ENCODE peak calls at places on chromosome 3, in eight cellular contexts. One of them, this sample, is unnamed. For H3K4me1 and H3K9me3, the result is how much of the 10 kb centered on the place peaks cover.

GRCh38 chr3:111617912-111618601 is 22.9 kb upstream of the ZBED2 start:
- DNase-seq in PC-3: peak
- DNase-seq in esophagus squamous epithelium: no peak
- DNase-seq in CD4-positive, CD25-positive, alpha-beta regulatory T cell: no peak
- DNase-seq in left ventricle myocardium inferior: no peak
- DNase-seq in IMR-90: peak
- DNase-seq in psoas muscle: no peak
- DNase-seq in neuronal stem cell: no peak
- DNase-seq in this sample: no peak

GRCh38 chr3:60289356-60289935 is 961.8 kb downstream of the FHIT start:
- DNase-seq in PC-3: no peak
- DNase-seq in esophagus squamous epithelium: no peak
- DNase-seq in CD4-positive, CD25-positive, alpha-beta regulatory T cell: no peak
- DNase-seq in left ventricle myocardium inferior: no peak
- DNase-seq in IMR-90: peak
- DNase-seq in psoas muscle: no peak
- DNase-seq in neuronal stem cell: no peak
- DNase-seq in this sample: no peak

GRCh38 chr3:52310861-52311566 is 5.1 kb upstream of the DNAH1 start:
- DNase-seq in PC-3: no peak
- DNase-seq in esophagus squamous epithelium: no peak
- DNase-seq in CD4-positive, CD25-positive, alpha-beta regulatory T cell: peak
- DNase-seq in left ventricle myocardium inferior: no peak
- DNase-seq in IMR-90: peak
- DNase-seq in psoas muscle: no peak
- DNase-seq in neuronal stem cell: no peak
- DNase-seq in this sample: no peak

GRCh38 chr3:155231792-155232191 is 61.7 kb downstream of the STRIT1 start:
- DNase-seq in PC-3: no peak
- DNase-seq in esophagus squamous epithelium: no peak
- DNase-seq in CD4-positive, CD25-positive, alpha-beta regulatory T cell: no peak
- DNase-seq in left ventricle myocardium inferior: no peak
- DNase-seq in IMR-90: no peak
- DNase-seq in psoas muscle: no peak
- DNase-seq in neuronal stem cell: no peak
- DNase-seq in this sample: no peak

GRCh38 chr3:10933958-10934481 is 58.5 kb upstream of the SLC6A1 start:
- DNase-seq in PC-3: peak
- DNase-seq in esophagus squamous epithelium: no peak
- DNase-seq in CD4-positive, CD25-positive, alpha-beta regulatory T cell: no peak
- DNase-seq in left ventricle myocardium inferior: no peak
- DNase-seq in IMR-90: peak
- DNase-seq in psoas muscle: no peak
- DNase-seq in neuronal stem cell: no peak
- DNase-seq in this sample: peak

GRCh38 chr3:28291577-28291976 is 50.2 kb downstream of the CMC1 start:
- DNase-seq in PC-3: no peak
- DNase-seq in esophagus squamous epithelium: no peak
- DNase-seq in CD4-positive, CD25-positive, alpha-beta regulatory T cell: no peak
- DNase-seq in left ventricle myocardium inferior: no peak
- DNase-seq in IMR-90: no peak
- DNase-seq in psoas muscle: no peak
- DNase-seq in neuronal stem cell: no peak
- DNase-seq in this sample: no peak

GRCh38 chr3:171984883-171985282 is 54.5 kb upstream of the FNDC3B start:
- DNase-seq in PC-3: no peak
- DNase-seq in esophagus squamous epithelium: no peak
- DNase-seq in CD4-positive, CD25-positive, alpha-beta regulatory T cell: no peak
- DNase-seq in left ventricle myocardium inferior: no peak
- DNase-seq in IMR-90: no peak
- DNase-seq in psoas muscle: no peak
- DNase-seq in neuronal stem cell: no peak
- DNase-seq in this sample: no peak

GRCh38 chr3:165339753-165340152 is 143.6 kb upstream of the SLITRK3 start:
- DNase-seq in PC-3: peak
- DNase-seq in esophagus squamous epithelium: no peak
- DNase-seq in CD4-positive, CD25-positive, alpha-beta regulatory T cell: no peak
- DNase-seq in left ventricle myocardium inferior: no peak
- DNase-seq in IMR-90: peak
- DNase-seq in psoas muscle: no peak
- DNase-seq in neuronal stem cell: no peak
- DNase-seq in this sample: no peak

GRCh38 chr3:56887402-56888025 is 85.8 kb upstream of the ARHGEF3 start:
- DNase-seq in PC-3: no peak
- DNase-seq in esophagus squamous epithelium: no peak
- DNase-seq in CD4-positive, CD25-positive, alpha-beta regulatory T cell: peak
- DNase-seq in left ventricle myocardium inferior: no peak
- DNase-seq in IMR-90: no peak
- DNase-seq in psoas muscle: no peak
- DNase-seq in neuronal stem cell: no peak
- DNase-seq in this sample: no peak

GRCh38 chr3:18372786-18373405 is 52.2 kb downstream of the SATB1 start:
- DNase-seq in PC-3: no peak
- DNase-seq in esophagus squamous epithelium: no peak
- DNase-seq in CD4-positive, CD25-positive, alpha-beta regulatory T cell: peak
- DNase-seq in left ventricle myocardium inferior: no peak
- DNase-seq in IMR-90: no peak
- DNase-seq in psoas muscle: no peak
- DNase-seq in neuronal stem cell: no peak
- DNase-seq in this sample: no peak

GRCh38 chr3:7275396-7275795 is 414.5 kb downstream of the GRM7 start:
- DNase-seq in PC-3: no peak
- DNase-seq in esophagus squamous epithelium: no peak
- DNase-seq in CD4-positive, CD25-positive, alpha-beta regulatory T cell: no peak
- DNase-seq in left ventricle myocardium inferior: no peak
- DNase-seq in IMR-90: no peak
- DNase-seq in psoas muscle: no peak
- DNase-seq in neuronal stem cell: no peak
- DNase-seq in this sample: no peak

GRCh38 chr3:49638445-49638844 is 35.7 kb upstream of the APEH start:
- DNase-seq in PC-3: peak
- DNase-seq in esophagus squamous epithelium: no peak
- DNase-seq in CD4-positive, CD25-positive, alpha-beta regulatory T cell: no peak
- DNase-seq in left ventricle myocardium inferior: no peak
- DNase-seq in IMR-90: peak
- DNase-seq in psoas muscle: no peak
- DNase-seq in neuronal stem cell: no peak
- DNase-seq in this sample: no peak

GRCh38 chr3:119580148-119580760 is 962 bp downstream of the ADPRH start:
- DNase-seq in PC-3: no peak
- DNase-seq in esophagus squamous epithelium: no peak
- DNase-seq in CD4-positive, CD25-positive, alpha-beta regulatory T cell: peak
- DNase-seq in left ventricle myocardium inferior: peak
- DNase-seq in IMR-90: no peak
- DNase-seq in psoas muscle: peak
- DNase-seq in neuronal stem cell: no peak
- DNase-seq in this sample: no peak

GRCh38 chr3:67614195-67614594 is 40.2 kb downstream of the SUCLG2 start:
- DNase-seq in PC-3: no peak
- DNase-seq in esophagus squamous epithelium: no peak
- DNase-seq in CD4-positive, CD25-positive, alpha-beta regulatory T cell: no peak
- DNase-seq in left ventricle myocardium inferior: no peak
- DNase-seq in IMR-90: no peak
- DNase-seq in psoas muscle: no peak
- DNase-seq in neuronal stem cell: no peak
- DNase-seq in this sample: no peak

GRCh38 chr3:13287833-13288232 is 132.3 kb downstream of the NUP210 start:
- DNase-seq in PC-3: no peak
- DNase-seq in esophagus squamous epithelium: no peak
- DNase-seq in CD4-positive, CD25-positive, alpha-beta regulatory T cell: no peak
- DNase-seq in left ventricle myocardium inferior: no peak
- DNase-seq in IMR-90: no peak
- DNase-seq in psoas muscle: no peak
- DNase-seq in neuronal stem cell: no peak
- DNase-seq in this sample: no peak

GRCh38 chr3:193884652-193885051 is 251.3 kb upstream of the HES1 start:
- DNase-seq in PC-3: no peak
- DNase-seq in esophagus squamous epithelium: no peak
- DNase-seq in CD4-positive, CD25-positive, alpha-beta regulatory T cell: no peak
- DNase-seq in left ventricle myocardium inferior: no peak
- DNase-seq in IMR-90: no peak
- DNase-seq in psoas muscle: no peak
- DNase-seq in neuronal stem cell: no peak
- DNase-seq in this sample: no peak

GRCh38 chr3:124676236-124676635 is 54.0 kb upstream of the UMPS start:
- DNase-seq in PC-3: peak
- DNase-seq in esophagus squamous epithelium: no peak
- DNase-seq in CD4-positive, CD25-positive, alpha-beta regulatory T cell: no peak
- DNase-seq in left ventricle myocardium inferior: no peak
- DNase-seq in IMR-90: peak
- DNase-seq in psoas muscle: no peak
- DNase-seq in neuronal stem cell: no peak
- DNase-seq in this sample: no peak

DNA sequence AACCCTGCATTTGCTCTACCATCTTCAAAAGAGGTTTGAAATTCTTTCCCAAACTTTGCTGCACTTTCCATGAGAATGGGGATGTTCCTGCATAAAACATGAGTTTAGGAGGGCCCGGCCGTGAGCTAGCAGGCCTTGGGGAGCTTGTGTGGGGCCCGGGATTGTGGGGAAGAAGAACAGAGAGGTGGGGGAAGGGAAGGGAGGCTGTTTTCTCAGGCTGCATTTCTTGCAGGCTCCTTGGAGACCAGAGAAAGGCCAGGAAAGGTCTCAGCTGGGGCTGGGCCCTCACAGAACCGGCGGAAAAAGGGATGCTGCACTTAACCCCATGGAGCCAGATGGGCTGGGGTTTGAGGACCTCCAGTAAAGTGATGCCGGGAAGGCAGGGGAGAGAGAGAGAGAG is 40.8 kb downstream of the SEMA5B start:
- DNase-seq in PC-3: no peak
- DNase-seq in esophagus squamous epithelium: no peak
- DNase-seq in CD4-positive, CD25-positive, alpha-beta regulatory T cell: no peak
- DNase-seq in left ventricle myocardium inferior: no peak
- DNase-seq in IMR-90: no peak
- DNase-seq in psoas muscle: no peak
- DNase-seq in neuronal stem cell: no peak
- DNase-seq in this sample: no peak
- H3K4me3 ChIP-seq in PC-3: no peak
- H3K4me3 ChIP-seq in esophagus squamous epithelium: no peak
- H3K4me3 ChIP-seq in CD4-positive, CD25-positive, alpha-beta regulatory T cell: no peak
- H3K4me3 ChIP-seq in left ventricle myocardium inferior: no peak
- H3K4me3 ChIP-seq in IMR-90: no peak
- H3K4me3 ChIP-seq in psoas muscle: no peak
- H3K4me3 ChIP-seq in neuronal stem cell: no peak
- H3K4me3 ChIP-seq in this sample: no peak

GRCh38 chr3:143831208-143831607 is 17.1 kb downstream of the SLC9A9 start:
- DNase-seq in PC-3: peak
- DNase-seq in esophagus squamous epithelium: no peak
- DNase-seq in CD4-positive, CD25-positive, alpha-beta regulatory T cell: peak
- DNase-seq in left ventricle myocardium inferior: no peak
- DNase-seq in IMR-90: peak
- DNase-seq in psoas muscle: no peak
- DNase-seq in neuronal stem cell: no peak
- DNase-seq in this sample: no peak

GRCh38 chr3:143827425-143827824 is 20.8 kb downstream of the SLC9A9 start:
- DNase-seq in PC-3: no peak
- DNase-seq in esophagus squamous epithelium: no peak
- DNase-seq in CD4-positive, CD25-positive, alpha-beta regulatory T cell: no peak
- DNase-seq in left ventricle myocardium inferior: no peak
- DNase-seq in IMR-90: no peak
- DNase-seq in psoas muscle: no peak
- DNase-seq in neuronal stem cell: no peak
- DNase-seq in this sample: no peak

GRCh38 chr3:143831998-143832397 is 16.3 kb downstream of the SLC9A9 start:
- DNase-seq in PC-3: no peak
- DNase-seq in esophagus squamous epithelium: no peak
- DNase-seq in CD4-positive, CD25-positive, alpha-beta regulatory T cell: peak
- DNase-seq in left ventricle myocardium inferior: no peak
- DNase-seq in IMR-90: no peak
- DNase-seq in psoas muscle: no peak
- DNase-seq in neuronal stem cell: no peak
- DNase-seq in this sample: no peak

GRCh38 chr3:143832433-143832832 is 15.8 kb downstream of the SLC9A9 start:
- DNase-seq in PC-3: no peak
- DNase-seq in esophagus squamous epithelium: no peak
- DNase-seq in CD4-positive, CD25-positive, alpha-beta regulatory T cell: no peak
- DNase-seq in left ventricle myocardium inferior: no peak
- DNase-seq in IMR-90: peak
- DNase-seq in psoas muscle: no peak
- DNase-seq in neuronal stem cell: no peak
- DNase-seq in this sample: no peak

DNA sequence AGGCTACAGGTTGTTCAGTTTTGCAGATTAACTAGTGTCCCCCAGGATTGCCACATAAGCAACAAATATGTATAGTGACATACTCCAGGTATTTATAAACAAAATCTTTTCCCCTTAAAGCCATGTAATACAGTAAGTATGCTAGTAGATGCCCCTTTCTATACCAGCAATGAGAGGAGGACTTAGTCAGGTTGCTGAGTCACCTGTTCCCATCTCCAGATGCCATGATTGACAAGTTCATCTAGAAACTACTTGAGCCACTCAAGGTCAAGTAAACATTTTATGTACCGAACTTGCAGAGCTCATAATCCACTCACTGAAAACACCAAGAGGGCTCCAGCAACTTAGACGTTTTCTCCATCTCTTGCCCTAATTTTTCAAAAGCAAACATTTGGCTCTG is 18.2 kb downstream of the SLC9A9 start:
- DNase-seq in PC-3: peak
- DNase-seq in esophagus squamous epithelium: no peak
- DNase-seq in CD4-positive, CD25-positive, alpha-beta regulatory T cell: no peak
- DNase-seq in left ventricle myocardium inferior: no peak
- DNase-seq in IMR-90: no peak
- DNase-seq in psoas muscle: no peak
- DNase-seq in neuronal stem cell: no peak
- DNase-seq in this sample: no peak
- H3K4me1 ChIP-seq in PC-3: under half
- H3K4me1 ChIP-seq in esophagus squamous epithelium: half or more
- H3K4me1 ChIP-seq in CD4-positive, CD25-positive, alpha-beta regulatory T cell: under half
- H3K4me1 ChIP-seq in left ventricle myocardium inferior: under half
- H3K4me1 ChIP-seq in IMR-90: under half
- H3K4me1 ChIP-seq in psoas muscle: under half
- H3K4me1 ChIP-seq in neuronal stem cell: under half
- H3K4me1 ChIP-seq in this sample: under half

GRCh38 chr3:58693929-58694850 is 27.6 kb upstream of the FAM3D start:
- DNase-seq in PC-3: no peak
- DNase-seq in esophagus squamous epithelium: no peak
- DNase-seq in CD4-positive, CD25-positive, alpha-beta regulatory T cell: no peak
- DNase-seq in left ventricle myocardium inferior: no peak
- DNase-seq in IMR-90: no peak
- DNase-seq in psoas muscle: no peak
- DNase-seq in neuronal stem cell: no peak
- DNase-seq in this sample: no peak
- H3K9me3 ChIP-seq in PC-3: under half
- H3K9me3 ChIP-seq in esophagus squamous epithelium: under half
- H3K9me3 ChIP-seq in CD4-positive, CD25-positive, alpha-beta regulatory T cell: under half
- H3K9me3 ChIP-seq in left ventricle myocardium inferior: under half
- H3K9me3 ChIP-seq in IMR-90: under half
- H3K9me3 ChIP-seq in psoas muscle: under half
- H3K9me3 ChIP-seq in neuronal stem cell: under half
- H3K9me3 ChIP-seq in this sample: under half

DNA sequence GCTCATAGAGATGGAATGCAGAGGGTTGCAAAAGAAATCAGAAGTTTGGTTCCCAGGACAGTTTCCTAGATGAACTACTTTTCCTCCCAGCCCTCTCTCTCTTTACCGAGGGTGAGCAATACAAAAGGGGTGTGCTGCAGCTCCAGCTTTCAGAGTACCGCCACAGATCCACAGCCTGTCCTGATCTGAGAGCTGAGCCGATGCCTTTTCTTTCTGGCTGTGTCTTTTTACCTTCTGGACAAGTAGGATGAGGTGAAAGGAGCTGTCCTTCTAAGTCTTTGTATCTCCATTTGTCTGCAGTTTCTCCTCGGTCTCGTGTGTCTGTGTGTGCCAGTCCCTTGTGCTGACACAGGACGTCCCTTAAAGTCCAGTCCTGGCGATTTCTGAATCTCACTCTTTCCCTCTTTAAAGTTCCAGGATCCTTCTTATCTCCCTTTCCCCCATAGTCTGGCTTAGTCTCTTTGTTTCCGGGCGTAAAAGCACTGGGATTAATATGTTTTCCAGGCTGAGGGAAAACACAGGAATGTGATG is 545 bp downstream of the CCDC80 start:
- DNase-seq in PC-3: peak
- DNase-seq in esophagus squamous epithelium: no peak
- DNase-seq in CD4-positive, CD25-positive, alpha-beta regulatory T cell: no peak
- DNase-seq in left ventricle myocardium inferior: no peak
- DNase-seq in IMR-90: peak
- DNase-seq in psoas muscle: no peak
- DNase-seq in neuronal stem cell: no peak
- DNase-seq in this sample: no peak
- H3K4me3 ChIP-seq in PC-3: peak
- H3K4me3 ChIP-seq in esophagus squamous epithelium: peak
- H3K4me3 ChIP-seq in CD4-positive, CD25-positive, alpha-beta regulatory T cell: no peak
- H3K4me3 ChIP-seq in left ventricle myocardium inferior: peak
- H3K4me3 ChIP-seq in IMR-90: peak
- H3K4me3 ChIP-seq in psoas muscle: peak
- H3K4me3 ChIP-seq in neuronal stem cell: peak
- H3K4me3 ChIP-seq in this sample: peak

This sample was measured in Caco-2.